ENCODE peak calls at places on chromosome 1, in nine cellular contexts. One of them, this sample, is unnamed.
A peak's percentile ranks its signal among the peaks of the same experiment; 100 is the strongest.

GRCh38 chr1:113874017-113874879 is 2.7 kb upstream of the PTPN22 start:
- DNase-seq in progenitor cell of endocrine pancreas: no peak
- DNase-seq in HCT116: peak; percentile 41
- DNase-seq in activated naive CD4-positive, alpha-beta T cell treated with anti-CD3 and anti-CD28 coated beads for 36 hours: peak; percentile 34
- DNase-seq in CD4-positive, alpha-beta memory T cell: peak; percentile 57
- DNase-seq in AG08395: no peak
- DNase-seq in HS-5: no peak
- DNase-seq in CD8-positive, alpha-beta memory T cell: peak; percentile 17
- DNase-seq in Kasumi-1: no peak
- DNase-seq in this sample: peak; percentile 43

GRCh38 chr1:32758795-32759430 is 56.3 kb upstream of the SYNC start:
- DNase-seq in progenitor cell of endocrine pancreas: no peak
- DNase-seq in HCT116: no peak
- DNase-seq in activated naive CD4-positive, alpha-beta T cell treated with anti-CD3 and anti-CD28 coated beads for 36 hours: no peak
- DNase-seq in CD4-positive, alpha-beta memory T cell: no peak
- DNase-seq in AG08395: no peak
- DNase-seq in HS-5: no peak
- DNase-seq in CD8-positive, alpha-beta memory T cell: no peak
- DNase-seq in Kasumi-1: no peak
- DNase-seq in this sample: no peak

GRCh38 chr1:182235952-182236650 is 155.5 kb downstream of the GLUL start:
- DNase-seq in progenitor cell of endocrine pancreas: no peak
- DNase-seq in HCT116: peak; percentile 56
- DNase-seq in activated naive CD4-positive, alpha-beta T cell treated with anti-CD3 and anti-CD28 coated beads for 36 hours: no peak
- DNase-seq in CD4-positive, alpha-beta memory T cell: no peak
- DNase-seq in AG08395: peak; percentile 55
- DNase-seq in HS-5: no peak
- DNase-seq in CD8-positive, alpha-beta memory T cell: no peak
- DNase-seq in Kasumi-1: no peak
- DNase-seq in this sample: no peak

GRCh38 chr1:8870605-8871538 is 7.6 kb downstream of the ENO1 start:
- DNase-seq in progenitor cell of endocrine pancreas: no peak
- DNase-seq in HCT116: no peak
- DNase-seq in activated naive CD4-positive, alpha-beta T cell treated with anti-CD3 and anti-CD28 coated beads for 36 hours: peak; percentile 28
- DNase-seq in CD4-positive, alpha-beta memory T cell: no peak
- DNase-seq in AG08395: no peak
- DNase-seq in HS-5: no peak
- DNase-seq in CD8-positive, alpha-beta memory T cell: no peak
- DNase-seq in Kasumi-1: no peak
- DNase-seq in this sample: no peak

GRCh38 chr1:99849744-99850457 is at the start of gene AGL:
- DNase-seq in progenitor cell of endocrine pancreas: peak; percentile 83
- DNase-seq in HCT116: peak; percentile 58
- DNase-seq in activated naive CD4-positive, alpha-beta T cell treated with anti-CD3 and anti-CD28 coated beads for 36 hours: peak; percentile 89
- DNase-seq in CD4-positive, alpha-beta memory T cell: peak; percentile 87
- DNase-seq in AG08395: peak; percentile 87
- DNase-seq in HS-5: no peak
- DNase-seq in CD8-positive, alpha-beta memory T cell: peak; percentile 88
- DNase-seq in Kasumi-1: peak; percentile 74
- DNase-seq in this sample: peak; percentile 37

GRCh38 chr1:210364479-210364878 is 35.8 kb downstream of the HHAT start:
- DNase-seq in progenitor cell of endocrine pancreas: no peak
- DNase-seq in HCT116: no peak
- DNase-seq in activated naive CD4-positive, alpha-beta T cell treated with anti-CD3 and anti-CD28 coated beads for 36 hours: no peak
- DNase-seq in CD4-positive, alpha-beta memory T cell: no peak
- DNase-seq in AG08395: no peak
- DNase-seq in HS-5: no peak
- DNase-seq in CD8-positive, alpha-beta memory T cell: no peak
- DNase-seq in Kasumi-1: no peak
- DNase-seq in this sample: peak; percentile 36

GRCh38 chr1:86085741-86086411 is 70.7 kb downstream of the COL24A1 start:
- DNase-seq in progenitor cell of endocrine pancreas: no peak
- DNase-seq in HCT116: no peak
- DNase-seq in activated naive CD4-positive, alpha-beta T cell treated with anti-CD3 and anti-CD28 coated beads for 36 hours: no peak
- DNase-seq in CD4-positive, alpha-beta memory T cell: no peak
- DNase-seq in AG08395: no peak
- DNase-seq in HS-5: no peak
- DNase-seq in CD8-positive, alpha-beta memory T cell: no peak
- DNase-seq in Kasumi-1: no peak
- DNase-seq in this sample: no peak

GRCh38 chr1:24966724-24967346 is 36.8 kb upstream of the RUNX3 start:
- DNase-seq in progenitor cell of endocrine pancreas: no peak
- DNase-seq in HCT116: peak; percentile 48
- DNase-seq in activated naive CD4-positive, alpha-beta T cell treated with anti-CD3 and anti-CD28 coated beads for 36 hours: peak; percentile 94
- DNase-seq in CD4-positive, alpha-beta memory T cell: peak; percentile 83
- DNase-seq in AG08395: peak; percentile 80
- DNase-seq in HS-5: peak; percentile 51
- DNase-seq in CD8-positive, alpha-beta memory T cell: no peak
- DNase-seq in Kasumi-1: peak; percentile 35
- DNase-seq in this sample: no peak